ENCODE peak calls at places on chromosomes 13 and 19, in four cellular contexts. R, L, T and O are unnamed samples.

GRCh38 chr19:21094347-21095025 is 12.5 kb downstream of the ZNF714 start:
- DNase-seq in R (no peak), T (no peak), L (no peak), O (no peak)

GRCh38 chr13:42370229-42370628 is 98.3 kb downstream of the AKAP11 start:
- DNase-seq in R (no peak), L (no peak), T (no peak), O (no peak)

GRCh38 chr13:72151241-72151640 is 284.2 kb upstream of the DACH1 start:
- DNase-seq in T (peak), L (no peak), R (peak), O (no peak)

GRCh38 chr19:15869109-15869555 is 28.7 kb downstream of the CYP4F2 start:
- DNase-seq in T (no peak), L (peak), R (peak), O (no peak)

GRCh38 chr13:32746474-32746873 is 160.2 kb downstream of the PDS5B start:
- DNase-seq in L (no peak), R (no peak), T (no peak), O (no peak)

GRCh38 chr13:113928701-113929627 is 44.9 kb downstream of the C13orf46 start:
- DNase-seq in L (no peak), R (peak), T (peak), O (peak)

GRCh38 chr13:28401303-28402056 is 93.4 kb downstream of the FLT1 start:
- DNase-seq in L (no peak), R (peak), T (peak), O (no peak)

GRCh38 chr19:7540761-7541480 is 5.4 kb downstream of the PNPLA6 start:
- DNase-seq in L (no peak), R (peak), T (no peak), O (no peak)

GRCh38 chr13:25652764-25653163 is 281.0 kb downstream of the ATP8A2 start:
- DNase-seq in R (no peak), L (no peak), T (no peak), O (no peak)

GRCh38 chr19:38528931-38529330 is 88.8 kb downstream of the MAP4K1 start:
- DNase-seq in T (no peak), L (no peak), R (no peak), O (no peak)

GRCh38 chr13:59823495-59823894 is 340.2 kb downstream of the DIAPH3 start:
- DNase-seq in L (no peak), R (peak), T (no peak), O (no peak)

GRCh38 chr19:570315-570714 is 2.1 kb upstream of the BSG start:
- DNase-seq in T (no peak), L (no peak), R (no peak), O (no peak)

GRCh38 chr19:51735759-51736449 is 12.1 kb upstream of the HAS1 start:
- DNase-seq in L (no peak), T (no peak), R (peak), O (no peak)

GRCh38 chr13:53749306-53749705 is 720.7 kb downstream of the OLFM4 start:
- DNase-seq in R (no peak), T (no peak), L (no peak), O (no peak)

GRCh38 chr19:28008695-28009094 is 1204.3 kb downstream of the UQCRFS1 start:
- DNase-seq in R (no peak), L (no peak), T (no peak), O (no peak)

GRCh38 chr13:110617326-110618072 is 2.2 kb downstream of the NAXD start:
- DNase-seq in L (no peak), T (no peak), R (peak), O (peak)

GRCh38 chr19:29967623-29968022 is 25.6 kb downstream of the URI1 start:
- DNase-seq in L (no peak), T (no peak), R (peak), O (no peak)

GRCh38 chr13:97302611-97303010 is 80.5 kb downstream of the MBNL2 start:
- DNase-seq in L (no peak), T (no peak), R (no peak), O (no peak)

GRCh38 chr19:12859546-12859945 is 21.2 kb downstream of the MAST1 start:
- DNase-seq in T (no peak), R (no peak), L (no peak), O (no peak)

GRCh38 chr13:106377341-106377740 is 158.1 kb downstream of the EFNB2 start:
- DNase-seq in L (no peak), T (no peak), R (no peak), O (no peak)

GRCh38 chr19:40378509-40378908 is 11.5 kb downstream of the HIPK4 start:
- DNase-seq in L (no peak), R (no peak), T (no peak), O (no peak)
- TF ChIP-seq CTCF in L (no peak), R (no peak), T (no peak), O (no peak)

GRCh38 chr13:45255253-45255987 is 54.6 kb upstream of the KCTD4 start:
- DNase-seq in T (no peak), L (no peak), R (no peak), O (no peak)

GRCh38 chr13:45249662-45250061 is 48.8 kb upstream of the KCTD4 start:
- DNase-seq in L (no peak), R (no peak), T (no peak), O (no peak)
- TF ChIP-seq CTCF in L (no peak), R (no peak), T (no peak), O (no peak)

DNA sequence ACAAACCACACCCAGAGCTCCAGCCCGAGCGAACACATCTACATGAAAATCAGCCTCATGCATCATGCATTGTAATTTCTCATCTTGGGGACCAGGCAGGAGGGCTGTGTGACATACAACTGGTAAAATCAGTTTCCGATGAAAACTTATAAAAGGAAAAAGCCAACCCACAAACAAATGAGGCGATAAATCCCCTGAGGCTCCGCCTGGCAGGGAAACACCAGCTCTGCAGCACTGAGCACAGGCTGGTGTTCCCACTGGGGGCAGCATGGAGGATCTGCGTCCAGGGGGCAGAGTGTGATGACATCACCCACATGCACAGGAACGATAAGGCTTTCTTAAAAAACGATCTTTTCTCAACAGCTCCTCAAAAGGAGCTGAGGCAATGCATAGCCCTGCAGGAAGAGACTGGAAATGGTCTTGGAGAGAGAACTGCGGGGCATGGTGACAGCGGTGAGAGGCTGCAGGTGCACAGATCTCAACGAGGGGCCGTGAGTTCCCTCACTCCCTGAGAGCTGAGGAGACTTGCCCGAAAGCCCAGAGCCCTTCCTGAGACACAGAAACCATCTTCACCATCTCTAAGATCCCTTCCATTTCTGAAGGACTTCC is 24.6 kb downstream of the SH3GL1 start:
- DNase-seq in L (no peak), R (peak), T (no peak), O (no peak)
- TF ChIP-seq CTCF in L (no peak), R (peak), T (peak), O (peak)

DNA sequence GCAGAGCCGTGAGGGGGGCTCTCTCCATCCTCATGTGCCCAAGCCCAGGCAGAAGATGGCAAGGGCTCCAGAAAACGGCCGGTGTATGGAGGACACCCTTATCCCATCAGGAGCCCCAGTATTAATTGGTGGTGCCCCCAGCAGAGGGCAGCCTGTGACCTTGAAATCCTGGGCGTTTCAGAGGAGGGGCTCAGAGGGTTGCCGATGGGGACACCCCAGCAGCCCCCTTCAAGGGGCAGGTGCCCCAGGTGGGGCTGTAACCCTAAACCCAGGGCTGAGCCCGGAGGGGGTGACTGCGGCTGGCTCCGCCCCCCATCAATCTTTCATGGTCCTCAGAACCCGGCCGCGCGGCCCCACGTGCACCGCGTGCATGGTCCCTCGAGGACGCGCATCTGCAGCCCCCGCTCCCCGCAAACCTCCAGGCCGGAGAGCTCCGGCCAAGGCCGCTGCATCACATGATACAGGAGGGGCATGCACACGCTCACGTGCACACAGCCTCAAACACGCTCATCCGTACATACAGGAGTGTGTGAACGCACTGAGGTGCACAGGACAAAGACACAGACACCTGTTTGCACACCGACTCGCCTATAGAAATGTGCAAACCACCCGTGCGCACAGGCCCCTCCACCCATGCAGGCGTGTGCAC is 959 bp downstream of the RAB3A start:
- DNase-seq in L (peak), R (no peak), T (no peak), O (no peak)
- TF ChIP-seq CTCF in L (peak), R (peak), T (peak), O (peak)